ENCODE peak calls at places on chromosomes 16 and 17, in nine cellular contexts. E is stomach, P is transverse colon, R is SK-N-SH, D is tibial nerve, C is sigmoid colon, V is GM12878, A is K562, M is A549. S is an unnamed sample.

GRCh38 chr17:67785526-67785925 is 39.8 kb upstream of the BPTF start:
- DNase-seq in E (no peak), P (no peak), R (no peak), D (no peak), C (no peak), V (no peak), A (no peak), M (no peak), S (no peak)

GRCh38 chr17:43224146-43224705 is 4.2 kb downstream of the CCDC200 start:
- DNase-seq in E (no peak), P (no peak), R (no peak), D (peak; percentile 2), C (peak; percentile 7), V (no peak), A (no peak), M (no peak), S (no peak)

GRCh38 chr16:67015317-67015731 is 13.6 kb upstream of the CBFB start:
- DNase-seq in E (no peak), P (peak; percentile 18), R (no peak), D (no peak), C (peak; percentile 24), V (no peak), A (no peak), M (no peak), S (no peak)

GRCh38 chr17:39769974-39770587 is 32.3 kb downstream of the GRB7 start:
- DNase-seq in E (no peak), P (no peak), R (no peak), D (no peak), C (no peak), V (peak; percentile 84), A (no peak), M (no peak), S (no peak)

GRCh38 chr17:63751806-63752205 is 10.2 kb upstream of the STRADA start:
- DNase-seq in E (no peak), P (no peak), R (no peak), D (no peak), C (no peak), V (no peak), A (no peak), M (no peak), S (no peak)

GRCh38 chr16:1397779-1398178 is 16.7 kb downstream of the UNKL start:
- DNase-seq in E (no peak), P (no peak), R (peak; percentile 25), D (no peak), C (no peak), V (no peak), A (no peak), M (no peak), S (no peak)

GRCh38 chr17:82302991-82303943 is 14.1 kb downstream of the CD7 start:
- DNase-seq in E (no peak), P (no peak), R (peak; percentile 42), D (no peak), C (no peak), V (no peak), A (no peak), M (no peak), S (no peak)

GRCh38 chr16:71474864-71475263 is 12.8 kb upstream of the ZNF23 start:
- DNase-seq in E (no peak), P (no peak), R (no peak), D (no peak), C (no peak), V (no peak), A (no peak), M (no peak), S (no peak)

GRCh38 chr16:69724414-69724873 is 1.9 kb downstream of the NQO1 start:
- DNase-seq in E (no peak), P (no peak), R (no peak), D (no peak), C (no peak), V (no peak), A (no peak), M (no peak), S (no peak)

GRCh38 chr16:69727916-69728270 is 1.5 kb upstream of the NQO1 start:
- DNase-seq in E (peak; percentile 85), P (no peak), R (no peak), D (no peak), C (no peak), V (no peak), A (no peak), M (no peak), S (no peak)

GRCh38 chr16:69726313-69727060 is at the start of gene NQO1:
- DNase-seq in E (peak; percentile 97), P (peak; percentile 96), R (peak; percentile 94), D (peak; percentile 84), C (peak; percentile 97), V (peak; percentile 81), A (peak; percentile 95), M (peak; percentile 95), S (peak; percentile 87)

GRCh38 chr16:69725480-69726312 is 664 bp downstream of the NQO1 start:
- DNase-seq in E (peak; percentile 25), P (no peak), R (no peak), D (no peak), C (no peak), V (no peak), A (no peak), M (no peak), S (no peak)

DNA sequence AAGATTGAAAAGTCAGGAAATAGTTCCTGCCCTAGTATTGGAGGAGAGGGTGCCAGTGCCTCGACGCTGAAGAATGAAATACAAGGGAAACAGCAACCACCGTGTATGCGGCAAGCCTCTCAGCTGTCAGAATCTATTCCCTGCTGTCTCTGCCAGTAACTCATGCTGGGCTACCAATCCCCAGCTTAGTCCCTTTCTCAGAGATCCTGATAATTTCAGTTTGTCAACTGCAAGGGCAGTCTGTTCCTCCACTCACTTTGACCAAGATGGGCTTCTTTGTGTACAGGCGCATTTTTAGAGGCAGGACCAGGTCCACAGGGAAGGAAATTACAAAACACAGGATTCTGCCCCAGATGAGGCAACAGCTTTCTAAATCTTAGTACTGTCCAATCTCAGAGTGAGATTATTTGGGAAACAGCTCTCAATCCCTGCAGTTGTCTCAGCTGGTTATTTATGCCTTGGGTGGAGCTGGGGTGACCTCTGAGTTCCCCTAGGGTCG is 1.3 kb downstream of the NQO1 start:
- DNase-seq in E (no peak), P (no peak), R (no peak), D (peak; percentile 13), C (no peak), V (no peak), A (no peak), M (no peak), S (no peak)
- H3K4me3 ChIP-seq in E (peak overlapping the region; percentile 52), P (peak overlapping the region; percentile 40), R (no peak overlapping the region), D (no peak overlapping the region), C (no peak overlapping the region), V (peak overlapping the region; percentile 78), A (peak overlapping the region; percentile 52), M (peak overlapping the region; percentile 77), S (no peak overlapping the region)

GRCh38 chr16:21057875-21058274 is 92.8 kb downstream of the DNAH3 start:
- DNase-seq in E (no peak), P (no peak), R (no peak), D (no peak), C (no peak), V (no peak), A (no peak), M (no peak), S (no peak)

DNA sequence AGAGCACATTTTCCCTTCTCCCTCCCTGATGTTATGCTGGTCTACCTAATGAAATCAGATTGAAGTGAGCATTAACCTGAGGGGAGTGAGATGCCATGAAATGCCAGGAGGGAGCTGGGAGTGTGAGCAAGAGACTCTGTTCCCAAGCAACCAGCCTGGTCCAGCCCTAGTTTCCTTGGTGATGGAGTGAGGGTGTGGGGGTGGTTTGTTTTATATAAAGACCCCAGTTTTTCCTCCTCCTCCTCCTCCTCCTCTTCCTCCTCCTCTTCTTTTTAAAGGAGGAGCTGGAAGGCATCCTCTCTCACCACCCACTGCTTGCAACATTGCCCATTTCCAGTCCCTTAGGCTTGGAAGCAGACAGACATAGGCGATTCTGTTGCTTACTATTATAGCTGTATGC is 97.1 kb downstream of the DNAH3 start:
- DNase-seq in E (no peak), P (no peak), R (no peak), D (no peak), C (no peak), V (no peak), A (no peak), M (no peak), S (no peak)
- H3K4me1 ChIP-seq in E (no peaks in the 10 kb centered on the region), P (no peaks in the 10 kb centered on the region), R (no peaks in the 10 kb centered on the region), D (no peaks in the 10 kb centered on the region), C (no peaks in the 10 kb centered on the region), V (no peaks in the 10 kb centered on the region), A (no peaks in the 10 kb centered on the region), M (no peaks in the 10 kb centered on the region), S (no peaks in the 10 kb centered on the region)

DNA sequence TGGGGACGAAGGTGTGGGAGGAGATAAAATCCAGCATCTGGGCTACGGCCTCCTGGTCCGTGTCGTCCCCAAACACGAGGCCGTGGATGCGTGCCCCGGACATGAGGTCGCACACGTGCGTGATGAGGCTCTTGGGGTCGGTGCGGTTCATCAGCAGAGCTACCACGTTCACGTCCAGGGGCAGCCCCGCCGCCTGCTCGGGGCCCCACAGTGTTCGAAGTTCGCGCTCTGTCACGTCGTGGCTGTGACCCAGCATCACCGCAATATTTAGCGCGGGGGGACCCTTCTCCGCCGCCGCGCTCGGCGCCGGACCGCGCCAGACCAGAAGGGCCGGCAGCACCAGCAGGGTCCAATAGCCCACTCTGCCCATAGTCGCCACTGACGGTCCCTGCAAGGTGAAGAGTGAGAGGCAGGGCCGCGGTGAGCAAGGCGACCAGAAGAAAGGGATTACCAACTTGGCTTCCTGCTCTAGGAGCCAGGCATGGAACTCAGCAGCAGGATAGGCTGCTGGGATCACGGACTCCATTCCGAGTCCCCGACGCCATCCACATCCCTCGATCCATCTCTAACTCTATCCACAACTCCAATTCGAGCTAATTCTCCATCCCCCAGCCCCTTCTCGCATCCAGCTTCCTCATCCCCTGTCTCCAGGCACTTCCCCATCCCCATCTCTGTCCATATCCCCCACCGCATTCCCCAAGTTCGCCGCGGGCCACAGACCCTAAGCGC is 2.0 kb downstream of the GRIN2A start:
- DNase-seq in E (no peak), P (no peak), R (no peak), D (no peak), C (no peak), V (no peak), A (no peak), M (no peak), S (no peak)
- TF ChIP-seq EP300 in E (no peak), P (no peak), R (no peak), D (no peak), C (no peak), V (no peak), A (no peak), M (no peak), S (no peak)

DNA sequence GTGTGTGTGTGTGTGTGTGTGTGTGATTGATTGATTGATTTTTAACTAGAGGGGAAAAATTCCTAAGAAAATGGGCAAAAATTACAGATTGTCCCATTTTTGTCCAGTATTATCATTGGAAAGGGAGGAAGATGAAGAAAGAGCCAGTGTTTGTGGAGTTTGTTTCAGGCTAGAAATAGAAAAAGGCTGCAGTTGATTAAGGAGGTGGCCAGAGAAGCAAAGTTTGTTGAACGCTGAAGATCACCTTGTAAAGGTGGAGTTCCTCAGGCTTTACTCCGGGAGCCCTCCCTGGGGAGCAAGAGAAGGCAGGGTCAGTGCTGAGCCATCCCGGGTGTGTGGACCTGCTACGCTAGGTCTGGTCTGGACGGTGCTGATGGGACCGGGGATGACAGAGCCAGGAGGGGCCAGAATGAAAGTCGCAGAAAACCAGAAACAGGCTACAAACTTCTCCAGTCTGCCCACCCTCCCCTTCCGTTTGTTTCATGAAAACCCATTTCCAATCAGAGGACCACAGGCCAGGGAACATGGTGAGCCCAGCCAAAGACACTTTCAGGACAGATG is 222.6 kb upstream of the FOXF1 start:
- DNase-seq in E (no peak), P (no peak), R (no peak), D (no peak), C (no peak), V (no peak), A (no peak), M (no peak), S (no peak)
- H3K4me3 ChIP-seq in E (no peak overlapping the region), P (no peak overlapping the region), R (no peak overlapping the region), D (no peak overlapping the region), C (no peak overlapping the region), V (no peak overlapping the region), A (no peak overlapping the region), M (no peak overlapping the region), S (no peak overlapping the region)